ENCODE peak calls at places on chromosomes 4 and X, in ten cellular contexts. S is endothelial cell; K is naive thymus-derived CD8-positive, alpha-beta T cell; V is EL; E is left colon; C is ACHN; Y is transverse colon; O is tibial nerve; M is stimulated activated CD8-positive, alpha-beta memory T cell treated with anti-CD3 and anti-CD28 coated beads, Interleukin-7, amount 100 ng/mL, for 24 hours; A is endodermal cell. F is an unnamed sample.

GRCh38 chr4:156660470-156660869 is 311.1 kb downstream of the PDGFC start:
- DNase-seq in S (no peak), Y (no peak), E (no peak), A (no peak), K (no peak), M (no peak), C (no peak), V (no peak), O (no peak), F (no peak)

GRCh38 chrX:7146026-7146702 is 1.3 kb upstream of the STS start:
- DNase-seq in Y (no peak), K (no peak), M (no peak), O (no peak), E (no peak), C (no peak), V (peak; percentile 3), A (no peak), S (no peak), F (no peak)

GRCh38 chrX:154441984-154442707 is 1.8 kb upstream of the FAM50A start:
- DNase-seq in O (no peak), M (no peak), E (no peak), Y (no peak), S (no peak), V (no peak), A (no peak), K (no peak), C (no peak), F (no peak)

GRCh38 chrX:86383681-86384540 is 235.7 kb downstream of the DACH2 start:
- DNase-seq in C (no peak), Y (no peak), M (no peak), K (no peak), S (no peak), O (no peak), V (no peak), A (no peak), E (no peak), F (no peak)

GRCh38 chrX:80285131-80285773 is 135.0 kb upstream of the TENT5D start:
- DNase-seq in M (no peak), S (peak; percentile 28), K (no peak), O (no peak), V (no peak), E (no peak), A (peak; percentile 72), C (peak; percentile 45), Y (peak; percentile 13), F (no peak)

GRCh38 chrX:69309074-69309792 is 144.0 kb upstream of the PJA1 start:
- DNase-seq in V (no peak), K (no peak), O (no peak), C (no peak), Y (no peak), S (no peak), M (no peak), E (no peak), A (peak; percentile 21), F (no peak)

GRCh38 chrX:22081475-22082092 is 49.5 kb downstream of the PHEX start:
- DNase-seq in V (peak; percentile 50), O (peak; percentile 30), Y (peak; percentile 53), S (peak; percentile 56), C (peak; percentile 50), M (peak; percentile 26), K (peak; percentile 16), A (peak; percentile 86), E (peak; percentile 38), F (peak; percentile 25)

GRCh38 chr4:151541438-151542071 is 132.6 kb downstream of the FHIP1A start:
- DNase-seq in A (peak; percentile 71), S (no peak), M (no peak), C (no peak), E (no peak), O (no peak), K (no peak), Y (no peak), V (peak; percentile 77), F (no peak)

GRCh38 chrX:345020-345925 is 26.7 kb upstream of the GTPBP6 start:
- DNase-seq in M (no peak), Y (no peak), S (no peak), E (peak; percentile 13), A (no peak), V (no peak), O (no peak), K (no peak), C (no peak), F (no peak)

GRCh38 chr4:184934184-184934583 is 84.1 kb upstream of the HELT start:
- DNase-seq in S (no peak), E (no peak), M (no peak), V (no peak), A (no peak), O (no peak), Y (no peak), C (no peak), K (no peak), F (no peak)

F was measured in naive B cell.